ENCODE peak calls at places on chromosomes 2 and 18, in six cellular contexts. J is endodermal cell; B is T-helper 2 cell; E is ovary; K is mucosa of descending colon; U is activated CD4-positive, alpha-beta T cell treated with anti-CD3 and anti-CD28 coated beads, Interleukin-2, amount 50 U/mL, for 24 hours. Y is an unnamed sample.

GRCh38 chr2:240624950-240625621 is at the start of gene GPR35:
- DNase-seq in K (peak), J (peak), E (peak), U (peak), B (peak), Y (no peak)

GRCh38 chr2:41763091-41763490 is 284.7 kb upstream of the PKDCC start:
- DNase-seq in E (no peak), K (no peak), U (no peak), B (no peak), J (no peak), Y (no peak)

GRCh38 chr2:218896501-218897393 is 16.1 kb downstream of the WNT10A start:
- DNase-seq in J (peak), B (peak), K (peak), E (no peak), U (peak), Y (peak)

GRCh38 chr18:48975817-48976649 is 25.3 kb upstream of the SMAD7 start:
- DNase-seq in U (peak), J (peak), E (peak), B (peak), K (no peak), Y (peak)

GRCh38 chr2:195407782-195408181 is 249.2 kb upstream of the SLC39A10 start:
- DNase-seq in B (no peak), J (no peak), U (no peak), E (no peak), K (no peak), Y (peak)

GRCh38 chr2:127859712-127860085 is 1.7 kb upstream of the POLR2D start:
- DNase-seq in J (peak), E (peak), U (peak), K (peak), B (peak), Y (peak)

GRCh38 chr2:65320042-65320711 is 92.5 kb downstream of the ACTR2 start:
- DNase-seq in U (no peak), E (no peak), K (no peak), B (no peak), J (peak), Y (peak)

GRCh38 chr2:188314314-188315054 is 22.8 kb downstream of the GULP1 start:
- DNase-seq in K (no peak), B (no peak), E (no peak), U (no peak), J (no peak), Y (no peak)

GRCh38 chr2:43266692-43267091 is 40.3 kb upstream of the ZFP36L2 start:
- DNase-seq in J (no peak), U (no peak), B (no peak), E (peak), K (peak), Y (no peak)

GRCh38 chr2:223383315-223383714 is 218.8 kb downstream of the SCG2 start:
- DNase-seq in E (no peak), J (no peak), K (no peak), U (no peak), B (no peak), Y (no peak)

GRCh38 chr2:131419447-131419846 is 55.5 kb upstream of the RAB6D start:
- DNase-seq in U (no peak), E (peak), J (peak), B (no peak), K (no peak), Y (no peak)

GRCh38 chr18:24436939-24437338 is 10.5 kb downstream of the IMPACT start:
- DNase-seq in B (no peak), E (no peak), K (no peak), U (no peak), J (no peak), Y (no peak)

GRCh38 chr18:1585881-1586488 is 681.3 kb downstream of the ADCYAP1 start:
- DNase-seq in B (no peak), E (no peak), J (no peak), U (no peak), K (no peak), Y (peak)

GRCh38 chr2:73582364-73582763 is 59.9 kb downstream of the NAT8 start:
- DNase-seq in U (no peak), J (no peak), K (no peak), E (no peak), B (no peak), Y (no peak)

GRCh38 chr18:41767960-41768359 is 187.1 kb upstream of the PIK3C3 start:
- DNase-seq in B (no peak), J (peak), U (no peak), K (no peak), E (no peak), Y (peak)

GRCh38 chr2:26891-27290 is 19.4 kb downstream of the FAM110C start:
- DNase-seq in J (no peak), B (no peak), U (no peak), K (no peak), E (no peak), Y (no peak)

GRCh38 chr2:67760995-67761394 is 301.8 kb downstream of the C1D start:
- DNase-seq in E (no peak), K (no peak), J (no peak), B (no peak), U (no peak), Y (no peak)

GRCh38 chr2:152432206-152432653 is 97.3 kb downstream of the FMNL2 start:
- DNase-seq in J (no peak), U (no peak), E (no peak), B (no peak), K (no peak), Y (no peak)

GRCh38 chr2:158004131-158004530 is 97.5 kb upstream of the UPP2 start:
- DNase-seq in U (no peak), E (no peak), J (no peak), B (no peak), K (no peak), Y (peak)

Y was measured in SW480.